ENCODE peak calls at places on chromosomes 11 and 22, in four cellular contexts. W is K562, Z is HCT116, V is GM12878. I is an unnamed sample.

GRCh38 chr11:32462296-32462695 is 27.0 kb upstream of the WT1 start:
- DNase-seq in W (no peak), V (no peak), Z (no peak), I (no peak)

GRCh38 chr11:5807580-5807979 is 1.1 kb upstream of the OR52N2 start:
- DNase-seq in V (no peak), W (no peak), Z (no peak), I (no peak)

GRCh38 chr11:9815486-9816136 is 151.7 kb downstream of the SWAP70 start:
- DNase-seq in Z (no peak), V (no peak), W (no peak), I (no peak)

GRCh38 chr22:21054714-21055563 is 9.2 kb downstream of the LRRC74B start:
- DNase-seq in W (no peak), Z (no peak), V (no peak), I (no peak)

GRCh38 chr22:29520851-29521250 is 32.7 kb downstream of the THOC5 start:
- DNase-seq in V (no peak), Z (no peak), W (no peak), I (no peak)

GRCh38 chr11:58928082-58928574 is 11.2 kb upstream of the GLYATL1 start:
- DNase-seq in V (no peak), W (no peak), Z (no peak), I (no peak)

GRCh38 chr11:109747839-109748238 is 325.8 kb downstream of the C11orf87 start:
- DNase-seq in W (no peak), Z (no peak), V (no peak), I (no peak)

GRCh38 chr11:33344611-33345010 is 87.4 kb downstream of the HIPK3 start:
- DNase-seq in W (no peak), V (no peak), Z (no peak), I (peak)

GRCh38 chr11:75140269-75141138 is 10.4 kb upstream of the SLCO2B1 start:
- DNase-seq in V (peak), Z (peak), W (peak), I (peak)

GRCh38 chr11:68256331-68256741 is 15.4 kb downstream of the C11orf24 start:
- DNase-seq in Z (no peak), V (no peak), W (peak), I (no peak)

GRCh38 chr11:18329196-18329870 is 7.0 kb downstream of the GTF2H1 start:
- DNase-seq in Z (no peak), W (peak), V (no peak), I (no peak)

GRCh38 chr22:39634530-39635399 is 64.2 kb downstream of the CACNA1I start:
- DNase-seq in Z (peak), W (peak), V (no peak), I (peak)

GRCh38 chr11:118615996-118616395 is 8.6 kb downstream of the PHLDB1 start:
- DNase-seq in W (no peak), Z (no peak), V (no peak), I (no peak)

GRCh38 chr11:118615282-118615979 is 8.0 kb downstream of the PHLDB1 start:
- DNase-seq in W (no peak), V (no peak), Z (no peak), I (no peak)

GRCh38 chr11:118612378-118612777 is 5.0 kb downstream of the PHLDB1 start:
- DNase-seq in W (no peak), V (no peak), Z (no peak), I (no peak)

GRCh38 chr11:118610773-118611432 is 3.5 kb downstream of the PHLDB1 start:
- DNase-seq in V (no peak), Z (no peak), W (peak), I (no peak)

GRCh38 chr11:118614511-118614910 is 7.1 kb downstream of the PHLDB1 start:
- DNase-seq in W (no peak), Z (no peak), V (no peak), I (no peak)
- TF ChIP-seq JUND in W (no peak), Z (no peak), V (no peak), I (no peak)

GRCh38 chr22:30680998-30681770 is 13.5 kb upstream of the OSBP2 start:
- DNase-seq in W (no peak), V (no peak), Z (no peak), I (no peak)
- TF ChIP-seq JUND in W (no peak), V (no peak), Z (no peak), I (no peak)

GRCh38 chr22:31087744-31088215 is 6.7 kb downstream of the SMTN start:
- DNase-seq in Z (no peak), W (no peak), V (no peak), I (no peak)

GRCh38 chr22:31088233-31088986 is 7.3 kb downstream of the SMTN start:
- DNase-seq in W (no peak), V (no peak), Z (no peak), I (peak)

GRCh38 chr22:31091106-31091975 is 10.2 kb downstream of the SMTN start:
- DNase-seq in V (no peak), Z (no peak), W (no peak), I (no peak)

GRCh38 chr22:31090217-31091085 is 9.3 kb downstream of the SMTN start:
- DNase-seq in W (no peak), V (no peak), Z (no peak), I (no peak)

DNA sequence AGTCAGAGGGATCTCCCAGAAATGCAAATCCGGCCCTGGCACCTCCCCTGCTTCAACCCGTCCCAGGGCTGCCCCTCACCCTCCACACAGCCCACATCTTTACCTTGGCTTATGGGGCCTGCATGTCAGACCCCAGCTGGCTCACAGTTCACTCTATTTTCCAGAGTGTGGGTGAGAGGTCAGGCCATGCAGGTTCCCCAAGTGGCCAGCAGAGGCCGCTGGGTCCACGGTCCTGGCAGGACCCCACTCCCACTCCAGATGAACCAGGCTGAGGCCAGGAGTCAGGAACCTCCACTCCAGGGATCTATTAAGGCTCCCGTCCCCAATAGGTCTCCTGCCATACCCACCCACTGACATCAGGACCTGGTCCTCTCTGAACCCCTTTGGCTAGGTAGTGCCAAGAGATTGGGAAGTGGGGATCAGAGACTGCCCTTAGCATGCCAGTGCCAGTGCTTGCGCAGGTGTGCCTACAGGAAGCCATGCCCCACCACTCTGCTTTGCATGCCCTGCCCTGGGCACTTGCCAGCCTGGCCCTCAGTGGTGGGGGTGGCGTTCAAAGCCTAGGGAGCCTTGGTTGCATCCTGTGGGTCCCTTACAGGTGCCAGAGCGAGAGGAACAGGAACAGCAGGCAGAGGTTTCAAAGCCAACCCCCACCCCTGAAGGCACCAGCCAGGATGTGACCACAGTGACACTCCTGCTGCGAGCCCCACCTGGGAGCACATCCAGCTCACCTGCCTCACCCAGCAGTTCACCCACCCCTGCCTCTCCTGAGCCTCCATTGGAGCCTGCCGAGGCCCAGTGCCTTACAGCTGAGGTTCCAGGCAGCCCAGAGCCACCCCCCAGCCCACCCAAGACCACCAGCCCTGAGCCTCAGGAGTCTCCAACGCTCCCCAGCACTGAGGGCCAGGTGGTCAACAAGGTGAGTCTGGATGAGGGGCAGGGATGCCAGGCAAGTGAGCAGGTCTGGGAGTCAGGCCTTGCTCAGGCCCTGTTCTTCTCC is 8.3 kb downstream of the SMTN start:
- DNase-seq in Z (no peak), V (no peak), W (peak), I (no peak)
- TF ChIP-seq JUND in Z (no peak), V (no peak), W (no peak), I (no peak)

DNA sequence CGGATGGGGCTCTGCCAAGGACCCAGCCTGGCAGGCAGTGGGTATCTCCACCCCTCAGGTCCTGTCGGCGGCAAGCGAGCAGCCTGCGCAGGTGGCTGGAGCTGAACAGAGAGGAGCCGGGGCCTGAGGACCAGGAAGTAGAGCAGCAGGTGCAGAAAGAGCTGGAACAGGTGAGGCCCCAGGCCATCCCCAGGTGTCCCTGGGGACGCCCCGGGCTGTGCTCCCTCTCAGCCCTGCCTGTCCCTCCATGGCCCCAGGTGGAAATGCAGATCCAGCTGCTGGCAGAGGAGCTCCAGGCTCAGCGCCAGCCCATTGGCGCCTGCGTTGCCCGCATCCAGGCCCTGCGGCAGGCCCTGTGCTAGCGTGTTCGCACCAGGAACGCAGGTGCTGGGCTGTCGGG is 44.0 kb downstream of the PISD start:
- DNase-seq in W (no peak), Z (no peak), V (no peak), I (no peak)
- TF ChIP-seq JUND in W (no peak), Z (no peak), V (no peak), I (no peak)

GRCh38 chr22:24330636-24331035 is 60.0 kb downstream of the SPECC1L start:
- DNase-seq in W (no peak), Z (no peak), V (no peak), I (peak)
- TF ChIP-seq JUND in W (no peak), Z (no peak), V (no peak), I (no peak)

DNA sequence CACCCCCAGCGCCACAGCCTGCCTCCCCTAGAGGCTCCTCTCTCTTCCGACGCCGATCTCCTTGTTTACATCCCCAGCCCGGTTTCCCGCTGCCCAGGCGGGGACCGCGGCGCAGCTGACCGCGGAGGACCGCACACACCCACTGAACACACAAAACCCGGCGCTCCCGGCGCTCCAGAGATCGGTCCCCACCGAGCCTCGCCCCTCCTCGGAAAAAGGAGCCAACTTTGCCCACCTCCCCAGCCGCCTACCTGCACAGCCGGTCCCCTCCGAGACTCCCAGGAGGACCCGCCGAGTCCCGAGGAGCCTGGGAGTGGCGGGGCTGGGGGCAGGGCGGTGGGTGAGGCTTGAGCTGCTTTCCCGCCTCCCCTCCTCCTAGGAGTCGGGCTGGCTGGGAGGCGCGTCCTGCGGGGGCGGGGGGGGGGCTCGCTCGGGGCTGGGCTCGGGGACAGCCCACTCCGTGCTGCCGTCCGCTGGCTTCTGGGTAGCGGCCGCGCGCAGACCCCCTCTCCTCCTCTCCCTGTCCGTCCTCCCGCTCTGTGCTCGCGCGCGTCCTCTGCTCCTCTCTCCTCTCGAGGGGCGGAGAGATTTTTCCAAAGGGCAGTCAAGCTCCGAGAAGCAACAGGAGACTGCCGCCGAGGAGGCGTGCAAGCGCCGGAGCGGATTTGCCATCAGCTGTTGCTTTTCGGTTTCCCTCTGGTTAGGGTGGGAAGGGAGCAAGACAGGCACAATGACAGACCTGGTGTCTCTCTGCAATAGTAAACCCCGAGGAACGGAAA is at the start of gene FXYD6:
- DNase-seq in V (no peak), Z (no peak), W (peak), I (peak)
- TF ChIP-seq JUND in V (no peak), Z (no peak), W (no peak), I (no peak)

GRCh38 chr11:114172871-114173444 is 113.4 kb downstream of the ZBTB16 start:
- DNase-seq in V (no peak), Z (no peak), W (no peak), I (no peak)
- TF ChIP-seq JUND in V (no peak), Z (no peak), W (no peak), I (no peak)

GRCh38 chr11:85779956-85780640 is 30.8 kb downstream of the SYTL2 start:
- DNase-seq in V (no peak), W (no peak), Z (no peak), I (no peak)
- TF ChIP-seq JUND in V (no peak), W (no peak), Z (no peak), I (no peak)

GRCh38 chr11:112363527-112363926 is 102.9 kb upstream of the PLET1 start:
- DNase-seq in W (no peak), V (no peak), Z (no peak), I (no peak)

GRCh38 chr11:112366777-112367176 is 106.1 kb upstream of the PLET1 start:
- DNase-seq in V (no peak), W (no peak), Z (no peak), I (no peak)

GRCh38 chr11:112367453-112367852 is 106.8 kb upstream of the PLET1 start:
- DNase-seq in Z (no peak), W (no peak), V (no peak), I (no peak)

GRCh38 chr11:112366012-112366411 is 105.4 kb upstream of the PLET1 start:
- DNase-seq in V (no peak), Z (no peak), W (no peak), I (no peak)

GRCh38 chr11:112364962-112365481 is 104.4 kb upstream of the PLET1 start:
- DNase-seq in W (no peak), Z (no peak), V (no peak), I (no peak)
- TF ChIP-seq JUND in W (peak), Z (no peak), V (no peak), I (no peak)

GRCh38 chr11:72577271-72577681 is 96.9 kb downstream of the PDE2A start:
- DNase-seq in V (no peak), Z (no peak), W (no peak), I (no peak)
- TF ChIP-seq JUND in V (no peak), Z (no peak), W (no peak), I (no peak)